ENCODE peak calls at places on chromosome 1, in ten cellular contexts. G, U, A, N, L, Y, T, R, I and S are unnamed samples.

GRCh38 chr1:246803373-246803772 is 79.2 kb downstream of the SCCPDH start:
- DNase-seq in G (no peak), T (no peak), Y (no peak), L (no peak), N (no peak), U (no peak), A (no peak), I (no peak), R (no peak), S (no peak)

GRCh38 chr1:199282910-199283309 is 644.1 kb downstream of the PTPRC start:
- DNase-seq in R (no peak), G (no peak), Y (no peak), U (no peak), I (no peak), N (peak; percentile 50), L (no peak), A (peak; percentile 33), T (no peak), S (no peak)

GRCh38 chr1:215845224-215845902 is 278.3 kb downstream of the KCTD3 start:
- DNase-seq in L (no peak), Y (no peak), T (peak; percentile 72), A (peak; percentile 26), N (peak; percentile 79), G (no peak), U (no peak), R (no peak), I (no peak), S (no peak)

GRCh38 chr1:221308534-221309511 is 429.6 kb downstream of the HLX start:
- DNase-seq in I (no peak), R (no peak), U (no peak), N (no peak), T (peak; percentile 24), A (no peak), L (peak; percentile 2), Y (no peak), G (no peak), S (peak; percentile 19)

GRCh38 chr1:220330265-220330664 is 58.0 kb upstream of the RAB3GAP2 start:
- DNase-seq in U (no peak), T (no peak), I (no peak), G (no peak), A (no peak), L (no peak), R (no peak), N (peak; percentile 55), Y (no peak), S (no peak)

GRCh38 chr1:229689915-229690314 is 63.9 kb downstream of the URB2 start:
- DNase-seq in I (no peak), T (no peak), Y (no peak), U (no peak), R (no peak), G (no peak), N (no peak), L (no peak), A (no peak), S (no peak)

GRCh38 chr1:117416004-117416403 is 48.8 kb downstream of the MAN1A2 start:
- DNase-seq in T (no peak), R (no peak), I (no peak), L (no peak), A (no peak), G (no peak), U (no peak), N (no peak), Y (no peak), S (no peak)

GRCh38 chr1:241513378-241513777 is 6.2 kb downstream of the FH start:
- DNase-seq in A (no peak), L (no peak), N (no peak), G (no peak), Y (no peak), U (no peak), T (no peak), R (no peak), I (no peak), S (no peak)

GRCh38 chr1:186785503-186785902 is 43.2 kb upstream of the PLA2G4A start:
- DNase-seq in R (no peak), N (peak; percentile 37), I (no peak), Y (no peak), U (no peak), T (no peak), L (no peak), A (no peak), G (no peak), S (no peak)

GRCh38 chr1:29303201-29304024 is 67.1 kb downstream of the PTPRU start:
- DNase-seq in N (no peak), L (no peak), R (no peak), Y (no peak), I (no peak), A (no peak), T (no peak), G (no peak), U (no peak), S (no peak)

GRCh38 chr1:12161662-12162458 is 4.9 kb upstream of the TNFRSF1B start:
- DNase-seq in N (peak; percentile 88), G (peak; percentile 69), A (peak; percentile 74), Y (peak; percentile 90), T (peak; percentile 92), L (peak; percentile 48), R (peak; percentile 58), I (no peak), U (peak; percentile 49), S (no peak)

GRCh38 chr1:84884671-84885389 is 8.2 kb downstream of the LPAR3 start:
- DNase-seq in U (no peak), L (no peak), N (peak; percentile 6), T (no peak), R (no peak), I (no peak), G (no peak), A (no peak), Y (no peak), S (no peak)

GRCh38 chr1:16391408-16391807 is 24.4 kb downstream of the SZRD1 start:
- DNase-seq in T (no peak), G (no peak), L (no peak), N (no peak), I (no peak), R (no peak), A (no peak), U (no peak), Y (peak; percentile 25), S (no peak)

GRCh38 chr1:214548988-214549387 is 2.4 kb downstream of the PTPN14 start:
- DNase-seq in I (no peak), U (no peak), Y (no peak), G (no peak), T (peak; percentile 47), R (peak; percentile 38), A (peak; percentile 32), L (no peak), N (peak; percentile 61), S (no peak)

GRCh38 chr1:13699936-13700520 is at the start of gene PRDM2:
- DNase-seq in T (peak; percentile 50), Y (peak; percentile 64), G (peak; percentile 35), R (peak; percentile 45), L (peak; percentile 41), I (peak; percentile 75), N (peak; percentile 52), U (peak; percentile 66), A (peak; percentile 20), S (peak; percentile 21)

GRCh38 chr1:179879797-179880196 is 2.2 kb upstream of the TOR1AIP2 start:
- DNase-seq in U (no peak), G (no peak), Y (no peak), L (no peak), N (no peak), T (no peak), R (no peak), I (no peak), A (no peak), S (no peak)

GRCh38 chr1:232218955-232219865 is 410.7 kb downstream of the SIPA1L2 start:
- DNase-seq in A (no peak), Y (no peak), N (no peak), R (no peak), L (no peak), U (no peak), G (no peak), I (no peak), T (peak; percentile 43), S (peak; percentile 83)

GRCh38 chr1:186188004-186188539 is 187.0 kb downstream of the TPR start:
- DNase-seq in U (no peak), R (no peak), A (peak; percentile 88), L (no peak), T (peak; percentile 78), Y (no peak), N (peak; percentile 90), I (no peak), G (no peak), S (no peak)

GRCh38 chr1:40371707-40372258 is 1.7 kb upstream of the SMAP2 start:
- DNase-seq in G (no peak), L (no peak), T (no peak), U (no peak), N (no peak), R (no peak), A (no peak), I (no peak), Y (no peak), S (no peak)

GRCh38 chr1:217182992-217183391 is 447.9 kb downstream of the GPATCH2 start:
- DNase-seq in R (no peak), G (no peak), I (no peak), L (no peak), A (no peak), Y (no peak), U (no peak), T (no peak), N (no peak), S (no peak)